ENCODE peak calls at places on chromosomes 6 and 20, in eight cellular contexts. W is brain microvascular endothelial cell, A is choroid plexus epithelial cell, B is A549, X is IMR-90, Z is foreskin fibroblast, O is fibroblast of the aortic adventitia, R is left ventricle myocardium inferior. M is an unnamed sample.

GRCh38 chr6:75747985-75748742 is 875 bp upstream of the MYO6 start:
- DNase-seq in W (no peak), A (no peak), B (no peak), X (no peak), Z (no peak), O (no peak), R (no peak), M (no peak)

GRCh38 chr20:36919715-36920333 is 31.7 kb downstream of the SAMHD1 start:
- DNase-seq in W (peak; percentile 64), A (peak; percentile 84), B (peak; percentile 63), X (peak; percentile 74), Z (peak; percentile 83), O (peak; percentile 79), R (no peak), M (peak; percentile 75)

GRCh38 chr20:3059489-3059888 is 11.9 kb upstream of the OXT start:
- DNase-seq in W (no peak), A (no peak), B (no peak), X (no peak), Z (no peak), O (no peak), R (no peak), M (no peak)

GRCh38 chr20:6909608-6910007 is 142.1 kb downstream of the BMP2 start:
- DNase-seq in W (no peak), A (no peak), B (no peak), X (no peak), Z (no peak), O (no peak), R (no peak), M (no peak)

GRCh38 chr6:163338671-163339405 is 75.7 kb upstream of the QKI start:
- DNase-seq in W (peak; percentile 91), A (peak; percentile 91), B (no peak), X (peak; percentile 56), Z (peak; percentile 30), O (peak; percentile 56), R (peak; percentile 47), M (no peak)

GRCh38 chr6:155543141-155543870 is 87.7 kb upstream of the NOX3 start:
- DNase-seq in W (no peak), A (peak; percentile 23), B (no peak), X (no peak), Z (no peak), O (no peak), R (no peak), M (no peak)

GRCh38 chr6:13759025-13759424 is 47.4 kb upstream of the RANBP9 start:
- DNase-seq in W (no peak), A (no peak), B (no peak), X (no peak), Z (no peak), O (no peak), R (no peak), M (no peak)

GRCh38 chr6:61711849-61712248 is 574.2 kb downstream of the KHDRBS2 start:
- DNase-seq in W (no peak), A (no peak), B (no peak), X (no peak), Z (no peak), O (no peak), R (no peak), M (no peak)

DNA sequence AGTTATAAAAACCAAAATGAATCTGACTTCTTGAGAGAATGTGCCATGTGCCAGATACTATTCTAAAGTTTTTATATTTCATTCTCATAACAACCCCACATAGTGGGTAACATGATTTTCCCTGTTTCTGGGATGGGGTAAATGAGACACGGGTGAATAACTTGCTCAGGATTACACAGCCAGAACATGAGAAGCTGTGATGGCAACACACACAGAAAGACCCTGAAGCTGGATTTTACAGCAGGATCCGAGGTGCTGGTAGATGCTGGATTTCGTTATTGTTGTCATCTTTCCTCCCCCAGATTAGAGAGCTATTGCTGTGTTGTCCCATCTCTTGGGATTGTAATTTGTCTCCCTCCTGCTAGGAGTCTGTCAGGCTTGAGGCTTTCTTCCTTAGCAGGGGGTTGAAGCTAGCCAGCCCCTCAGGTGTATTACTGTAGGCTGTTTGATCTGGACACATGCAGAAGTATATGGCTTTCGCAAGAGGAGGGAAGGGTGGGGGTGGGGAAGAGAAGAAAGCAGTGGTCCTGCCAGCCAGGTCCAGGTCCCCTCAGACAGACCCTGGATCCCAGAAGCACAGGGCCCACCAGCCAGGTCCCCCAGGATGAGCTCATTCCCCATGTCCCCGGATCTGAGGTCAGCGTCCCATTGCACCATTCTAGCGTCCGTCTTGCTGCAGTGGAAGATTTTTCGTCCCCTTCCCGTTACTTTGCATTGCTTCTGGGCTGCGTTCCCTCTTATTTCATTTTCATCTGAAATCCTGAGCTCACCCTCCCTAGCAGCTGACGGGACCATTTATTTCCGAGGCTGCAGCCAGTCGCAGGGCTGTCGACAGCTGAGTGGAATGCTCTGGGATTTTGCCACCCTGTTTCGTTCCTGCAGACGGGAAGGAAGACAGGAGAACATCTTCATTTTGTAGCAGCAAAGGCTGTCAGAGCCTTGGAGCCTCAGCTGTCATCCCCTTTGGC is 7.3 kb upstream of the KCNG1 start:
- DNase-seq in W (no peak), A (no peak), B (no peak), X (no peak), Z (peak; percentile 35), O (peak; percentile 68), R (peak; percentile 20), M (peak; percentile 52)
- TF ChIP-seq CTCF in W (no peak), A (no peak), B (no peak), X (no peak), Z (no peak), O (no peak), R (no peak), M (no peak)

DNA sequence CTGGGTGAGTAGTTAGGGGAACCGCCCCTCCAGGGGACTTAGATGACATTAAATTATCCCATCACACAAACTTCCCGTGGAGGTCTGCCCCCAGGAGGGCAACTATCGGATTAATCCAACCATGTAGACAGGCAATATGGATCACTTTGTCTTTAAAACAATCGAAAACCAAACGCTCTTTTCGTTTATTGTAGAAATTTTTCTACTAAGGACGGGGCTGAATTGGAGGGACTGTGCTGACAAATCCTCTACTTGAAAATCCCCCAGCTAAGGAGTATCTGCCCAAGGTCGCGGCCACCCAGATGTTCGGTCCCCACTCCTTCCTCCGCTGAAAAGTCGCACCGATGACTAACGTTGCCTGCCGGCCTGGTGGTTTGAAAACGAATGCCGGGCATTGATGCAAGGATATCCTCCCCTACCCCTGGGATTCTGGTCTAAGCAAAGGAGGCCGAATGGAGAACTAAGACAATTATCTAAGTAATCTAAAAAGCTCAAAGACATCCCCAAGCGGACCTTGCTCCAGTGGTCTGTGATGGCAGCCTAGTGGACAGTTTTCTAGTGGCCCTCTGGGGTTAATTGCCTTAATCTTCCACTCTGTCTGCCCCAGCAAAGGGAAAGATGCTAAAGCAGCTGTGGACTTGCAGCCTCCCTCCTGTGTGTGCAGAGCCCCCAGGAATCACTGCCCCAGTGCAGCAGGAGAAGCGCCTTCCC is 3.7 kb upstream of the FOXC1 start:
- DNase-seq in W (no peak), A (no peak), B (no peak), X (no peak), Z (peak; percentile 54), O (no peak), R (no peak), M (no peak)
- H3K4me3 ChIP-seq in W (no peak overlapping the region), A (no peak overlapping the region), B (no peak overlapping the region), X (no peak overlapping the region), Z (no peak overlapping the region), O (no peak overlapping the region), R (no peak overlapping the region), M (no peak overlapping the region)

GRCh38 chr6:31719001-31719400 is 2.5 kb downstream of the LY6G6C start:
- DNase-seq in W (no peak), A (no peak), B (no peak), X (no peak), Z (no peak), O (no peak), R (no peak), M (no peak)

GRCh38 chr6:31718294-31718693 is 3.1 kb downstream of the LY6G6D start:
- DNase-seq in W (no peak), A (no peak), B (no peak), X (no peak), Z (no peak), O (no peak), R (no peak), M (no peak)

GRCh38 chr6:31715022-31715683 is at the start of gene LY6G6D:
- DNase-seq in W (no peak), A (no peak), B (no peak), X (no peak), Z (no peak), O (no peak), R (no peak), M (no peak)

GRCh38 chr6:31720196-31720770 is 1.3 kb downstream of the LY6G6C start:
- DNase-seq in W (no peak), A (no peak), B (no peak), X (no peak), Z (no peak), O (no peak), R (no peak), M (no peak)

DNA sequence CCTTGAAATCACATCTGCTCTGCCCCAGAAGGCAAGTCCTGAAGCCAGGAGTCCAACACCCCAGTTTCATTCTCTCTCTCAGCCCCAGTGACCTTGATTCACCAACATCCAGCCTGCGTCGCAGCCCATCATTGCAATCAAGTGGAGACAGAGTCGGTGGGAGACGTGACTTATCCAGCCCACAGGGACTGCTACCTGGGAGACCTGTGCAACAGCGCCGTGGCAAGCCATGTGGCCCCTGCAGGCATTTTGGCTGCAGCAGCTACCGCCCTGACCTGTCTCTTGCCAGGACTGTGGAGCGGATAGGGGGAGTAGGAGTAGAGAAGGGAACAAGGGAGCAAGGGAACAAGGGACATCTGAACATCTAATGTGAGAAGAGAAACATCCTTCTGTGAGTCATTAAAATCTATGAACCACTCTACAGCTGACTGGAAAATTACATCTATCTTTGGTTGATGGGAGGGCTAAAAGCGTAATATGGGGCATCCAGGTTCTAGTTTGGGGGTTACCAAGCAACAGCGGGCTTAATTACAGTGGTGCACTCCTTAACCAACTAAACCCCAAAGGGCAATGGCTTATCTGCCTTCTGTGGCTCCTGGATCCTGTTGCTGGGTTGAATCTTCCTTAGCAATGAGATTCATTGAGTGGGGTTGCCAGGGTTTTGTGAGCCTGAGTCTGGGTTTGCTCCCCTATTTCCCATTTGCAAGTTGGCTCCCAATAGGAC is 2.5 kb downstream of the LY6G6D start:
- DNase-seq in W (no peak), A (no peak), B (no peak), X (no peak), Z (no peak), O (no peak), R (no peak), M (no peak)
- TF ChIP-seq CTCF in W (no peak), A (no peak), B (no peak), X (no peak), Z (no peak), O (no peak), R (no peak), M (no peak)

DNA sequence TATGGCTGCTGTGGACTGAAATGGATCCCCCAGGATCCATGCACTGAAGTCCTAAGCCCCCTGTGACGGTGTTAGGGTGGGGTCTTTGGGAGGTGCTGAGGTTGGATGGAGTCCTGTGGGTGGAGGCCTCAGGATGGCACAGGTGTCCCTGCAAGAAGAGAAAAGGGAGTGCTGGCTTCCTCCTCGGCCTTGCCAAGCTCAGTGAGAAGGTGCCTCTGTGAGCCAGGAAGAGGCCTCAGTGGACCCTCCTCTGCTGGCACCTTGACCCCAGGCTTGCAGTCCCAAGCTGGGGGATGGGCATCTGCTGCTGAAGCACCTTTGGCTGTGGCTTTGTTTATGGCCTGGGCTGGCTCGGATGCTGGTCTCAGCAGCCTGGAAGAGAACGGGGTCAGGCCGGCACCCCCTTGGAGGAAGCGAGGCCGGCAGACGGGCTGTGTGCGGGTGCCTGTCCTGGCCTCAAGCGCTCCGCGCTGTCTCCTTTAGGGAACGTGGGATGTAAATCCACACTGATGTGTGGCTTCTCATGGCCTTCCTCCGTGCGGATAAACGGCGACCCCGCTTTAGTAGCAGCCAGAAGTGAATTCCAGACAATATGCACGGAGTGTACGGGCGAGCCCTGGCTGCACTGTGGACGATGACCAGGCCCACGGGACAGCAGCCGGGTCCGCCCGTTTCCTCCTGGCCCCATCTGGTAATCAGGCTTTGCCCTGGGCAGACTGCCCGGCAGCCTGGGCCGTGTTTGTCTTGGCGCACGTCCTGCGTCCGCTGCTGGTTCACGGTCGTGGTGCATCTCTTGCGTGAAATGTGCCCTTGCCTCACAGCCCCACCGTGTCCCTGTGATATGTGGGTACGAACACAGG is 182.6 kb downstream of the ERMARD start:
- DNase-seq in W (no peak), A (no peak), B (no peak), X (no peak), Z (peak; percentile 42), O (peak; percentile 4), R (peak; percentile 60), M (peak; percentile 6)
- H3K4me3 ChIP-seq in W (no peak overlapping the region), A (no peak overlapping the region), B (no peak overlapping the region), X (no peak overlapping the region), Z (no peak overlapping the region), O (no peak overlapping the region), R (peak overlapping the region; percentile 33), M (no peak overlapping the region)

M was measured in fibroblast of mammary gland.